ENCODE peak calls at places on chromosome 19, in ten cellular contexts. N, F, Y, R, O, T, G, E, W and Z are unnamed samples.

GRCh38 chr19:3821857-3822364 is 35.7 kb upstream of the MATK start:
- DNase-seq in Y (peak; percentile 69), E (peak; percentile 66), R (peak; percentile 73), G (peak; percentile 27), W (peak; percentile 10), F (peak; percentile 94), T (peak; percentile 38), O (no peak), N (peak; percentile 17), Z (peak; percentile 23)

GRCh38 chr19:52464798-52465470 is 11.6 kb downstream of the ZNF578 start:
- DNase-seq in R (no peak), W (no peak), O (no peak), N (no peak), T (no peak), G (no peak), Y (peak; percentile 34), F (no peak), E (peak; percentile 8), Z (no peak)

GRCh38 chr19:16886305-16886880 is 2.4 kb upstream of the F2RL3 start:
- DNase-seq in O (no peak), E (no peak), Y (peak; percentile 90), R (peak; percentile 78), W (peak; percentile 46), N (peak; percentile 87), F (no peak), G (peak; percentile 90), T (peak; percentile 66), Z (no peak)

GRCh38 chr19:46818812-46819211 is 30.4 kb upstream of the SLC1A5 start:
- DNase-seq in F (no peak), R (no peak), E (peak; percentile 19), W (peak; percentile 33), O (no peak), N (peak; percentile 38), T (no peak), G (no peak), Y (peak; percentile 60), Z (no peak)

GRCh38 chr19:52742516-52742915 is 7.7 kb upstream of the ZNF611 start:
- DNase-seq in G (no peak), N (no peak), Y (no peak), F (no peak), W (no peak), R (no peak), E (no peak), T (no peak), O (no peak), Z (no peak)

GRCh38 chr19:39144487-39145071 is 19.0 kb downstream of the PAK4 start:
- DNase-seq in W (peak; percentile 22), O (no peak), T (no peak), R (no peak), Y (no peak), G (no peak), E (no peak), N (peak; percentile 42), F (peak; percentile 80), Z (no peak)

GRCh38 chr19:39237200-39238184 is 7.3 kb downstream of the IFNL3 start:
- DNase-seq in Y (no peak), W (no peak), T (no peak), G (no peak), F (no peak), N (no peak), O (no peak), E (peak; percentile 79), R (no peak), Z (peak; percentile 24)

GRCh38 chr19:6313398-6313969 is 19.9 kb downstream of the ACER1 start:
- DNase-seq in Y (no peak), E (no peak), W (no peak), O (no peak), N (no peak), R (no peak), T (no peak), G (no peak), F (no peak), Z (no peak)

GRCh38 chr19:38838208-38838985 is 6.8 kb upstream of the ECH1 start:
- DNase-seq in R (peak; percentile 52), Y (no peak), T (no peak), G (no peak), W (no peak), F (no peak), O (no peak), N (no peak), E (no peak), Z (peak; percentile 88)

GRCh38 chr19:24140099-24140498 is 53.1 kb downstream of the ZNF254 start:
- DNase-seq in T (no peak), W (peak; percentile 96), O (no peak), R (no peak), N (peak; percentile 75), Y (no peak), F (no peak), G (no peak), E (no peak), Z (peak; percentile 2)

GRCh38 chr19:2788237-2788636 is 2.9 kb downstream of the THOP1 start:
- DNase-seq in E (no peak), F (no peak), G (no peak), Y (no peak), R (no peak), T (no peak), N (no peak), O (no peak), W (no peak), Z (no peak)
- H3K27ac ChIP-seq in E (no peak overlapping the region), F (no peak overlapping the region), G (no peak overlapping the region), Y (no peak overlapping the region), R (no peak overlapping the region), T (no peak overlapping the region), N (no peak overlapping the region), O (no peak overlapping the region), W (no peak overlapping the region), Z (no peak overlapping the region)

GRCh38 chr19:28502879-28503734 is 709.8 kb downstream of the UQCRFS1 start:
- DNase-seq in E (no peak), N (no peak), Y (no peak), O (no peak), R (no peak), G (no peak), T (no peak), W (no peak), F (no peak), Z (no peak)
- TF ChIP-seq CTCF in E (no peak), N (no peak), Y (no peak), O (no peak), R (no peak), G (no peak), T (no peak), W (no peak), F (no peak), Z (no peak)

DNA sequence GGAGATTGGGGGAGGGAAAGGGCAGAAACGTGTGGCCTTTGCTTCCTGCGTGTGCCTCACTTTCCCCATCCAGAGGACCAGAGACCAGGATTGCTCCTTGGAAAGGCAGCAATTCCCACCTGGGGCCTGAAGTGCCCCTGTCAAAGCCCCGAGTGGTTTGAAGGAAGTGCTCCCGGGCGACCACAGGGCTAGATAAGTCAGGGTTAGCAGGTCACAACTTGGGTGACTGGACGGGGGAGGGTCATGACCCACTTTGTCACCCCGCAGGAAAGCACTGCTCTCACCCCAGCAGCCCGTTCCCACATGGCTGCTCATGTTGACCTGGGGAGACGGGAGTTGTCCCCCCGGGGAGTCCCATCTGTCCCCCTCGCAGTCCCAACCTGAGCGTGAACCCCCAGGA is 472 bp downstream of the PRAM1 start:
- DNase-seq in Y (no peak), F (no peak), G (no peak), E (no peak), T (no peak), O (no peak), W (no peak), R (no peak), N (no peak), Z (no peak)
- H3K27ac ChIP-seq in Y (no peak overlapping the region), F (no peak overlapping the region), G (no peak overlapping the region), E (no peak overlapping the region), T (peak overlapping the region; percentile 79), O (no peak overlapping the region), W (no peak overlapping the region), R (no peak overlapping the region), N (no peak overlapping the region), Z (no peak overlapping the region)

GRCh38 chr19:51158474-51159129 is 16.5 kb downstream of the SIGLEC7 start:
- DNase-seq in G (peak; percentile 45), F (peak; percentile 47), T (no peak), R (peak; percentile 66), N (peak; percentile 13), Y (peak; percentile 71), W (peak; percentile 7), E (peak; percentile 37), O (no peak), Z (peak; percentile 39)
- TF ChIP-seq CTCF in G (peak; percentile 35), F (peak; percentile 72), T (peak; percentile 53), R (peak; percentile 29), N (peak; percentile 49), Y (peak; percentile 46), W (peak; percentile 44), E (peak; percentile 56), O (peak; percentile 33), Z (peak; percentile 67)

GRCh38 chr19:1260749-1261511 is 8.2 kb upstream of the CIRBP start:
- DNase-seq in T (peak; percentile 96), F (peak; percentile 97), N (peak; percentile 96), Y (peak; percentile 97), R (peak; percentile 99), O (peak; percentile 99), G (peak; percentile 96), E (peak; percentile 99), W (peak; percentile 96), Z (peak; percentile 92)
- H3K27ac ChIP-seq in T (peak overlapping the region; percentile 99), F (peak overlapping the region; percentile 92), N (peak overlapping the region; percentile 95), Y (peak overlapping the region; percentile 91), R (peak overlapping the region; percentile 85), O (peak overlapping the region; percentile 99), G (peak overlapping the region; percentile 80), E (peak overlapping the region; percentile 82), W (peak overlapping the region; percentile 93), Z (peak overlapping the region; percentile 100)

GRCh38 chr19:57282011-57282636 is 1.8 kb downstream of the ZNF460 start:
- DNase-seq in W (no peak), G (no peak), T (no peak), F (no peak), E (peak; percentile 10), N (no peak), R (no peak), O (no peak), Y (no peak), Z (peak; percentile 39)

GRCh38 chr19:57280913-57281425 is 684 bp downstream of the ZNF460 start:
- DNase-seq in W (no peak), E (peak; percentile 54), F (peak; percentile 14), G (no peak), R (no peak), Y (no peak), N (peak; percentile 9), O (no peak), T (no peak), Z (peak; percentile 13)

GRCh38 chr19:57280165-57280912 is at the start of gene ZNF460:
- DNase-seq in Y (peak; percentile 97), W (peak; percentile 97), T (peak; percentile 98), R (peak; percentile 99), O (peak; percentile 99), G (peak; percentile 97), F (peak; percentile 96), E (peak; percentile 97), N (peak; percentile 98), Z (peak; percentile 95)

GRCh38 chr19:57276430-57276829 is 3.9 kb upstream of the ZNF460 start:
- DNase-seq in Y (no peak), T (no peak), N (no peak), O (no peak), R (no peak), G (no peak), W (no peak), E (no peak), F (no peak), Z (no peak)

GRCh38 chr19:57279418-57280164 is 694 bp upstream of the ZNF460 start:
- DNase-seq in T (peak; percentile 92), G (peak; percentile 96), N (peak; percentile 98), W (peak; percentile 97), R (peak; percentile 94), F (peak; percentile 90), Y (peak; percentile 94), E (peak; percentile 89), O (peak; percentile 97), Z (peak; percentile 94)
- TF ChIP-seq CTCF in T (no peak), G (no peak), N (no peak), W (peak; percentile 41), R (peak; percentile 19), F (peak; percentile 46), Y (peak; percentile 19), E (peak; percentile 50), O (peak; percentile 34), Z (peak; percentile 31)